ENCODE peak calls at places on chromosomes 16 and 17, in four cellular contexts. I is kidney glomerular epithelial cell; G is mesendoderm; J is activated CD4-positive, alpha-beta T cell treated with anti-CD3 and anti-CD28 coated beads for 48 hours. H is an unnamed sample.
A peak's percentile ranks its signal among the peaks of the same experiment; 100 is the strongest.

GRCh38 chr17:83054518-83055125 is 24.8 kb upstream of the METRNL start:
- DNase-seq in G (no peak), J (no peak), I (no peak), H (no peak)

GRCh38 chr16:3662601-3663000 is 8.1 kb downstream of the DNASE1 start:
- DNase-seq in J (no peak), I (no peak), G (no peak), H (no peak)

GRCh38 chr17:27551701-27552466 is 79.1 kb upstream of the LGALS9 start:
- DNase-seq in G (peak; percentile 88), I (no peak), J (no peak), H (no peak)

GRCh38 chr16:73265124-73265838 is 217.4 kb upstream of the ZFHX3 start:
- DNase-seq in J (no peak), G (no peak), I (no peak), H (no peak)

GRCh38 chr17:78862073-78863023 is 21.7 kb upstream of the USP36 start:
- DNase-seq in G (peak; percentile 65), J (no peak), I (peak; percentile 91), H (no peak)

GRCh38 chr17:2395258-2396170 is 5.3 kb downstream of the MNT start:
- DNase-seq in I (peak; percentile 25), J (no peak), G (peak; percentile 75), H (no peak)

GRCh38 chr17:76467809-76468633 is 618 bp downstream of the AANAT start:
- DNase-seq in I (no peak), G (no peak), J (no peak), H (no peak)

GRCh38 chr17:76816590-76817135 is 51.5 kb upstream of the MGAT5B start:
- DNase-seq in I (peak; percentile 23), G (peak; percentile 79), J (peak; percentile 67), H (peak; percentile 73)

GRCh38 chr16:85265161-85265784 is 153.0 kb upstream of the CIBAR2 start:
- DNase-seq in J (no peak), I (no peak), G (no peak), H (peak; percentile 92)